ENCODE peak calls at places on chromosomes 12 and 14, in nine cellular contexts. W is effector memory CD4-positive, alpha-beta T cell; T is CD8-positive, alpha-beta T cell; R is upper lobe of right lung; J is HCT116; E is uterus; A is left lung; L is endothelial cell of umbilical vein; V is suprapubic skin. K is an unnamed sample.

GRCh38 chr12:43072431-43072830 is 479.6 kb downstream of the ADAMTS20 start:
- DNase-seq in L (no peak), A (no peak), W (no peak), R (no peak), J (no peak), E (no peak), V (no peak), T (no peak), K (no peak)

GRCh38 chr12:53770281-53770680 is 18.5 kb upstream of the CISTR start:
- DNase-seq in T (no peak), A (no peak), J (peak), R (no peak), E (no peak), L (no peak), W (no peak), V (no peak), K (no peak)

GRCh38 chr12:22283006-22283506 is 51.5 kb downstream of the ST8SIA1 start:
- DNase-seq in A (no peak), R (no peak), J (no peak), T (no peak), W (no peak), E (no peak), V (no peak), L (peak), K (no peak)

GRCh38 chr14:61553730-61554641 is 141.3 kb upstream of the HIF1A start:
- DNase-seq in E (no peak), V (peak), J (no peak), L (no peak), W (no peak), T (no peak), R (no peak), A (no peak), K (no peak)

GRCh38 chr14:98951521-98952152 is 320.4 kb downstream of the BCL11B start:
- DNase-seq in T (peak), J (no peak), R (no peak), E (no peak), L (no peak), V (no peak), A (no peak), W (no peak), K (no peak)

GRCh38 chr12:124967016-124967739 is 21.8 kb downstream of the DHX37 start:
- DNase-seq in J (no peak), L (no peak), W (no peak), R (no peak), T (no peak), A (no peak), E (no peak), V (no peak), K (no peak)

GRCh38 chr14:99231850-99232401 is 40.1 kb downstream of the BCL11B start:
- DNase-seq in J (peak), A (no peak), T (no peak), R (no peak), L (no peak), E (no peak), V (no peak), W (no peak), K (no peak)

GRCh38 chr14:44995196-44995595 is 33.2 kb downstream of the TOGARAM1 start:
- DNase-seq in L (no peak), J (no peak), V (no peak), R (no peak), T (no peak), W (no peak), A (no peak), E (no peak), K (no peak)

GRCh38 chr14:63192085-63192484 is 12.2 kb upstream of the RHOJ start:
- DNase-seq in V (no peak), J (no peak), W (no peak), A (no peak), R (no peak), L (peak), T (no peak), E (no peak), K (no peak)

GRCh38 chr12:40692617-40693502 is 621 bp downstream of the CNTN1 start:
- DNase-seq in J (no peak), T (no peak), E (peak), R (peak), L (no peak), V (peak), W (no peak), A (peak), K (peak)

GRCh38 chr12:11621797-11622423 is 27.6 kb upstream of the ETV6 start:
- DNase-seq in A (no peak), W (no peak), R (no peak), J (no peak), V (no peak), T (peak), E (no peak), L (peak), K (peak)

GRCh38 chr14:37179896-37180502 is 7.6 kb upstream of the SLC25A21 start:
- DNase-seq in R (no peak), A (no peak), T (no peak), J (no peak), E (no peak), V (no peak), W (no peak), L (no peak), K (no peak)

GRCh38 chr12:110403975-110404675 is 617 bp upstream of the ANAPC7 start:
- DNase-seq in E (peak), A (peak), V (peak), T (peak), R (peak), W (peak), J (peak), L (peak), K (peak)

GRCh38 chr14:50935126-50936090 is 8.9 kb downstream of the PYGL start:
- DNase-seq in J (no peak), W (no peak), T (no peak), R (no peak), E (no peak), L (no peak), V (no peak), A (no peak), K (no peak)

GRCh38 chr12:2783936-2784600 is 10.7 kb upstream of the FKBP4 start:
- DNase-seq in V (peak), A (peak), E (peak), W (peak), L (peak), T (peak), J (peak), R (peak), K (no peak)

GRCh38 chr14:89640141-89640540 is 223.1 kb upstream of the FOXN3 start:
- DNase-seq in A (no peak), V (no peak), W (no peak), J (no peak), R (no peak), E (no peak), L (no peak), T (no peak), K (no peak)

GRCh38 chr14:88386395-88386794 is 938 bp downstream of the SPATA7 start:
- DNase-seq in A (no peak), V (no peak), W (no peak), L (no peak), R (no peak), E (no peak), T (no peak), J (no peak), K (no peak)

GRCh38 chr14:54985156-54985555 is 41.7 kb downstream of the WDHD1 start:
- DNase-seq in V (no peak), A (no peak), W (no peak), J (no peak), E (no peak), L (no peak), R (no peak), T (no peak), K (no peak)

GRCh38 chr12:30438526-30439120 is 257.0 kb downstream of the IPO8 start:
- DNase-seq in T (no peak), A (no peak), V (no peak), W (no peak), R (no peak), L (no peak), J (no peak), E (no peak), K (no peak)

GRCh38 chr14:104891121-104891551 is 26.1 kb downstream of the CEP170B start:
- DNase-seq in J (no peak), W (no peak), T (no peak), E (no peak), L (no peak), A (no peak), R (no peak), V (no peak), K (no peak)

GRCh38 chr12:19894049-19894448 is 454.8 kb downstream of the AEBP2 start:
- DNase-seq in A (no peak), T (no peak), E (no peak), L (peak), W (no peak), V (no peak), R (no peak), J (no peak), K (no peak)

GRCh38 chr12:90801776-90802175 is 153.2 kb downstream of the CCER1 start:
- DNase-seq in W (no peak), R (no peak), E (no peak), T (no peak), J (no peak), A (no peak), L (peak), V (no peak), K (no peak)

GRCh38 chr12:58774731-58775130 is 145.6 kb downstream of the LRIG3 start:
- DNase-seq in R (no peak), T (no peak), E (no peak), V (no peak), W (no peak), A (no peak), L (no peak), J (no peak), K (no peak)

GRCh38 chr14:57749267-57749666 is 116.6 kb downstream of the SLC35F4 start:
- DNase-seq in R (no peak), W (no peak), E (no peak), V (no peak), T (no peak), J (no peak), A (no peak), L (no peak), K (no peak)

GRCh38 chr12:91404362-91404899 is 221.8 kb upstream of the DCN start:
- DNase-seq in W (no peak), J (no peak), T (no peak), A (no peak), L (no peak), V (no peak), E (no peak), R (no peak), K (no peak)

GRCh38 chr14:29741909-29742401 is 185.7 kb downstream of the PRKD1 start:
- DNase-seq in J (no peak), R (no peak), T (no peak), L (peak), V (no peak), A (no peak), W (no peak), E (no peak), K (no peak)

GRCh38 chr14:31405599-31406251 is 14.6 kb downstream of the HEATR5A start:
- DNase-seq in E (no peak), V (no peak), W (no peak), R (no peak), T (no peak), J (no peak), L (no peak), A (no peak), K (no peak)

GRCh38 chr12:65876898-65877721 is 52.8 kb downstream of the HMGA2 start:
- DNase-seq in J (no peak), V (no peak), E (no peak), T (no peak), A (no peak), W (no peak), R (no peak), L (peak), K (no peak)

GRCh38 chr14:84874436-84874835 is 655.5 kb upstream of the FLRT2 start:
- DNase-seq in T (no peak), J (no peak), W (no peak), A (no peak), R (no peak), V (no peak), L (no peak), E (no peak), K (no peak)

GRCh38 chr12:48659863-48660262 is 22.2 kb downstream of the KANSL2 start:
- DNase-seq in J (no peak), L (no peak), V (no peak), A (no peak), T (no peak), E (no peak), W (no peak), R (no peak), K (no peak)

GRCh38 chr12:48105321-48105866 is 485 bp downstream of the SENP1 start:
- DNase-seq in L (peak), T (peak), V (no peak), R (no peak), W (peak), A (no peak), E (no peak), J (no peak), K (no peak)

GRCh38 chr12:105204916-105205315 is 31.1 kb downstream of the APPL2 start:
- DNase-seq in R (no peak), J (no peak), W (no peak), V (no peak), T (no peak), E (no peak), A (no peak), L (peak), K (no peak)

GRCh38 chr14:72894623-72895378 is 900 bp upstream of the DPF3 start:
- DNase-seq in R (no peak), E (no peak), W (no peak), J (no peak), T (peak), V (no peak), L (peak), A (no peak), K (peak)

GRCh38 chr12:7019043-7019569 is 830 bp upstream of the LPCAT3 start:
- DNase-seq in V (no peak), W (no peak), L (no peak), T (no peak), A (no peak), E (no peak), J (no peak), R (no peak), K (no peak)

GRCh38 chr12:13049816-13050215 is 5.6 kb downstream of the FAM234B start:
- DNase-seq in A (no peak), E (no peak), V (no peak), R (no peak), J (no peak), T (no peak), W (no peak), L (peak), K (no peak)

GRCh38 chr12:108495823-108496579 is 19.1 kb upstream of the FICD start:
- DNase-seq in W (no peak), T (no peak), L (no peak), E (no peak), A (no peak), J (no peak), V (no peak), R (no peak), K (no peak)
- H3K27ac ChIP-seq in W (no peak), T (no peak), L (no peak), E (no peak), A (no peak), J (no peak), V (no peak), R (no peak), K (no peak)

GRCh38 chr12:123046431-123046830 is 66.0 kb downstream of the ARL6IP4 start:
- DNase-seq in A (no peak), L (no peak), R (no peak), T (no peak), V (no peak), E (no peak), J (no peak), W (no peak), K (no peak)

GRCh38 chr12:123047289-123047688 is 66.8 kb downstream of the ARL6IP4 start:
- DNase-seq in J (no peak), L (no peak), A (no peak), E (no peak), W (no peak), R (no peak), V (no peak), T (no peak), K (no peak)

GRCh38 chr12:123050331-123050809 is 69.9 kb downstream of the ARL6IP4 start:
- DNase-seq in V (no peak), W (no peak), L (no peak), E (peak), J (no peak), R (no peak), T (no peak), A (no peak), K (no peak)

GRCh38 chr12:123050913-123051312 is 70.4 kb downstream of the ARL6IP4 start:
- DNase-seq in E (no peak), L (no peak), T (no peak), V (no peak), A (no peak), W (no peak), R (no peak), J (no peak), K (no peak)

GRCh38 chr12:123049398-123050250 is 69.1 kb downstream of the ARL6IP4 start:
- DNase-seq in R (no peak), W (no peak), V (no peak), L (no peak), J (no peak), A (no peak), E (no peak), T (no peak), K (no peak)
- H3K27ac ChIP-seq in R (no peak), W (no peak), V (no peak), L (no peak), J (no peak), A (no peak), E (peak), T (no peak), K (no peak)

GRCh38 chr14:102541771-102542170 is 32.2 kb upstream of the ANKRD9 start:
- DNase-seq in A (no peak), L (no peak), J (no peak), E (no peak), T (no peak), W (no peak), V (no peak), R (no peak), K (no peak)

GRCh38 chr14:102538598-102539543 is 29.3 kb upstream of the ANKRD9 start:
- DNase-seq in W (no peak), J (no peak), V (no peak), A (no peak), T (no peak), R (no peak), L (no peak), E (no peak), K (no peak)

GRCh38 chr14:102537981-102538597 is 28.5 kb upstream of the ANKRD9 start:
- DNase-seq in A (no peak), L (no peak), W (no peak), V (no peak), R (no peak), T (no peak), E (no peak), J (no peak), K (no peak)

GRCh38 chr14:102540310-102541028 is 30.9 kb upstream of the ANKRD9 start:
- DNase-seq in L (no peak), V (no peak), T (no peak), W (no peak), A (no peak), E (no peak), J (no peak), R (no peak), K (no peak)

GRCh38 chr14:102539544-102540309 is 30.2 kb upstream of the ANKRD9 start:
- DNase-seq in L (no peak), E (peak), R (no peak), J (no peak), W (no peak), A (no peak), V (no peak), T (no peak), K (no peak)
- H3K27ac ChIP-seq in L (no peak), E (no peak), R (no peak), J (peak), W (no peak), A (no peak), V (no peak), T (no peak), K (no peak)

DNA sequence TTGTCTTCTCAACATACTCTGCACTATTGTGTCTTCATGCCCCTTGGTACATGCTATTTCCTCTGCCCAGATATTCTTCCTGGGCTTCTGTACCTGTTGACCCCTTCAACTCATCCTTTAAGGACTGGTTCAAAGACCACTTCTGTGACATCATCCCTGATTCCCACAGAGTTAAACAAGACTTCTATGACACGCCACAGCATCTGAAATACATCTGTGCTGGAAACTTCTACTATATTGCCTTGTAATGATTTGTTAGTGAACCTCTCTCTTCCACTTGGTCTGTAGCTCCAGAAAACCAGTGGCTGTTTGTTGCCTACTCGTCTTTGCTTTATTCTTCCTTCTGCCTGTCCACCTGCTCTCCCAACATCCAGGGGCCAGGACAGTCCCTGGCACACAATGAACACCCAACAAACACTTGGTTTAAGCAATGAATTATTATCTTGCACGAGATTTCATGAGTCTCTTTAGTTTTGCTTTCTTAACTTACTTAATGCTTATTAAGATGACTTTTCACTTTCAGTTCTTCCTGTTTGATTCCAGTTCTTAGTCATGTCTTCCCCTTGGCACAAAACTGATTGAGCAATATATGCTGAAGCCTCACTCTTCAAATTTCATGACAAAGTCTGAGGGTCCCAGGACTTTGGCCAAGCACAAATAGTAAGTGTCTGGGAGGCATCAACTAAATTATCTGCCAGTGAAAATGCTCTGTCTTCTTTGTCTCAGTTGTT is 485.9 kb downstream of the APAF1 start:
- DNase-seq in A (no peak), L (no peak), J (no peak), W (no peak), R (no peak), V (no peak), T (no peak), E (no peak), K (no peak)
- H3K27ac ChIP-seq in A (peak), L (no peak), J (no peak), W (no peak), R (no peak), V (no peak), T (no peak), E (peak), K (no peak)

GRCh38 chr12:111442301-111443045 is 36.8 kb downstream of the SH2B3 start:
- DNase-seq in R (peak), T (no peak), V (peak), E (no peak), W (no peak), A (no peak), J (no peak), L (no peak), K (no peak)
- H3K27ac ChIP-seq in R (peak), T (no peak), V (no peak), E (peak), W (peak), A (peak), J (no peak), L (peak), K (no peak)

GRCh38 chr14:65228436-65228835 is 126.1 kb upstream of the MAX start:
- DNase-seq in V (peak), W (no peak), L (no peak), T (no peak), J (no peak), R (no peak), A (no peak), E (no peak), K (no peak)

GRCh38 chr14:65224799-65225198 is 122.5 kb upstream of the MAX start:
- DNase-seq in T (no peak), W (no peak), V (no peak), E (no peak), L (no peak), A (no peak), R (no peak), J (no peak), K (peak)

GRCh38 chr14:65226824-65227604 is 124.7 kb upstream of the MAX start:
- DNase-seq in J (no peak), A (no peak), T (no peak), V (no peak), L (no peak), W (no peak), R (no peak), E (no peak), K (no peak)

GRCh38 chr14:65223636-65224035 is 121.3 kb upstream of the MAX start:
- DNase-seq in A (no peak), R (no peak), T (no peak), L (no peak), V (no peak), W (no peak), J (no peak), E (no peak), K (no peak)

GRCh38 chr14:65225299-65226159 is 123.2 kb upstream of the MAX start:
- DNase-seq in J (no peak), R (no peak), W (no peak), E (no peak), L (no peak), T (no peak), A (no peak), V (no peak), K (no peak)
- H3K27ac ChIP-seq in J (no peak), R (no peak), W (no peak), E (no peak), L (no peak), T (no peak), A (no peak), V (no peak), K (peak)

DNA sequence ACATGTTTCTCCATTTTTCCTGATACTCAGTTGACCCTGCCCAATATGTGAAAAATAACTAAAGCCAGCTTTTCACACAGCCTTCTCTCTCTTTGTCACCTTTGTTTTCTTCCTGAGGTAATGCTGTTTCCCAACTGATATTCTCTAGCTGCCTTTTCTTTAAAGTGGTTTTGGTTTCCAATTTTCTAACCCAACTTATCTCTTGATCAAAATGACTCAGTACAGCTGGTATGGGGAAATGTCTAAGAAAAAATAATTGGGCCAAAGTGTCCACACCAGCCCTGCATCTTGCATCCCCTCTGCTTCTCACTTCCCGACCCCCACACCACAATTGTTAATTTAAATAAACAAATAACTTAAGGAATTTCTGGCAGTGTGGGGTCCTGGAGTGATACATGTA is 193.8 kb downstream of the SYT1 start:
- DNase-seq in V (no peak), W (no peak), J (peak), E (no peak), T (no peak), L (peak), R (no peak), A (no peak), K (no peak)
- H3K27ac ChIP-seq in V (no peak), W (no peak), J (peak), E (no peak), T (no peak), L (peak), R (no peak), A (no peak), K (no peak)

GRCh38 chr12:52125499-52125900 is 46.0 kb downstream of the SMIM41 start:
- DNase-seq in L (no peak), E (no peak), J (no peak), R (peak), W (no peak), V (peak), T (peak), A (no peak), K (no peak)
- H3K27ac ChIP-seq in L (peak), E (peak), J (no peak), R (peak), W (no peak), V (peak), T (no peak), A (no peak), K (no peak)

K was measured in substantia nigra.